ENCODE peak calls at places on chromosomes 1 and 21, in eight cellular contexts. One of them, this sample, is unnamed.

GRCh38 chr1:233509596-233509995 is 104.3 kb upstream of the KCNK1 start:
- DNase-seq in body of pancreas: no peak
- DNase-seq in foreskin fibroblast: no peak
- DNase-seq in DND-41: no peak
- DNase-seq in NB4: no peak
- DNase-seq in fibroblast of the aortic adventitia: no peak
- DNase-seq in GM12865: no peak
- DNase-seq in thoracic aorta: no peak
- DNase-seq in this sample: no peak

GRCh38 chr1:4072754-4073153 is 172.7 kb upstream of the C1orf174 start:
- DNase-seq in body of pancreas: no peak
- DNase-seq in foreskin fibroblast: no peak
- DNase-seq in DND-41: no peak
- DNase-seq in NB4: no peak
- DNase-seq in fibroblast of the aortic adventitia: no peak
- DNase-seq in GM12865: no peak
- DNase-seq in thoracic aorta: no peak
- DNase-seq in this sample: no peak

GRCh38 chr1:39082140-39082799 is 56.1 kb downstream of the NDUFS5 start:
- DNase-seq in body of pancreas: no peak
- DNase-seq in foreskin fibroblast: no peak
- DNase-seq in DND-41: no peak
- DNase-seq in NB4: no peak
- DNase-seq in fibroblast of the aortic adventitia: no peak
- DNase-seq in GM12865: no peak
- DNase-seq in thoracic aorta: no peak
- DNase-seq in this sample: no peak

GRCh38 chr21:27400045-27400444 is 433.2 kb upstream of the ADAMTS5 start:
- DNase-seq in body of pancreas: no peak
- DNase-seq in foreskin fibroblast: no peak
- DNase-seq in DND-41: no peak
- DNase-seq in NB4: no peak
- DNase-seq in fibroblast of the aortic adventitia: no peak
- DNase-seq in GM12865: no peak
- DNase-seq in thoracic aorta: no peak
- DNase-seq in this sample: no peak

GRCh38 chr1:154386643-154387352 is 18.3 kb upstream of the IL6R start:
- DNase-seq in body of pancreas: no peak
- DNase-seq in foreskin fibroblast: no peak
- DNase-seq in DND-41: no peak
- DNase-seq in NB4: no peak
- DNase-seq in fibroblast of the aortic adventitia: no peak
- DNase-seq in GM12865: peak
- DNase-seq in thoracic aorta: no peak
- DNase-seq in this sample: peak

GRCh38 chr1:41003640-41004220 is 17.8 kb downstream of the SLFNL1 start:
- DNase-seq in body of pancreas: peak
- DNase-seq in foreskin fibroblast: peak
- DNase-seq in DND-41: peak
- DNase-seq in NB4: peak
- DNase-seq in fibroblast of the aortic adventitia: peak
- DNase-seq in GM12865: peak
- DNase-seq in thoracic aorta: peak
- DNase-seq in this sample: peak

GRCh38 chr1:49098866-49099265 is 322.2 kb upstream of the BEND5 start:
- DNase-seq in body of pancreas: no peak
- DNase-seq in foreskin fibroblast: no peak
- DNase-seq in DND-41: no peak
- DNase-seq in NB4: no peak
- DNase-seq in fibroblast of the aortic adventitia: no peak
- DNase-seq in GM12865: no peak
- DNase-seq in thoracic aorta: no peak
- DNase-seq in this sample: no peak

GRCh38 chr1:244988521-244988920 is 124.2 kb upstream of the HNRNPU start:
- DNase-seq in body of pancreas: no peak
- DNase-seq in foreskin fibroblast: no peak
- DNase-seq in DND-41: no peak
- DNase-seq in NB4: no peak
- DNase-seq in fibroblast of the aortic adventitia: no peak
- DNase-seq in GM12865: no peak
- DNase-seq in thoracic aorta: no peak
- DNase-seq in this sample: no peak

GRCh38 chr1:1204998-1205768 is 1.2 kb downstream of the TNFRSF18 start:
- DNase-seq in body of pancreas: no peak
- DNase-seq in foreskin fibroblast: no peak
- DNase-seq in DND-41: no peak
- DNase-seq in NB4: peak
- DNase-seq in fibroblast of the aortic adventitia: no peak
- DNase-seq in GM12865: no peak
- DNase-seq in thoracic aorta: no peak
- DNase-seq in this sample: peak

GRCh38 chr1:25556791-25557476 is 13.5 kb downstream of the LDLRAP1 start:
- DNase-seq in body of pancreas: peak
- DNase-seq in foreskin fibroblast: no peak
- DNase-seq in DND-41: peak
- DNase-seq in NB4: peak
- DNase-seq in fibroblast of the aortic adventitia: peak
- DNase-seq in GM12865: peak
- DNase-seq in thoracic aorta: no peak
- DNase-seq in this sample: peak

GRCh38 chr1:33561576-33561975 is 89.1 kb downstream of the ZSCAN20 start:
- DNase-seq in body of pancreas: no peak
- DNase-seq in foreskin fibroblast: no peak
- DNase-seq in DND-41: no peak
- DNase-seq in NB4: no peak
- DNase-seq in fibroblast of the aortic adventitia: no peak
- DNase-seq in GM12865: no peak
- DNase-seq in thoracic aorta: no peak
- DNase-seq in this sample: no peak

GRCh38 chr21:45269861-45270260 is 17.8 kb downstream of the POFUT2 start:
- DNase-seq in body of pancreas: no peak
- DNase-seq in foreskin fibroblast: no peak
- DNase-seq in DND-41: no peak
- DNase-seq in NB4: no peak
- DNase-seq in fibroblast of the aortic adventitia: no peak
- DNase-seq in GM12865: no peak
- DNase-seq in thoracic aorta: no peak
- DNase-seq in this sample: no peak

GRCh38 chr1:206116873-206117150 is 376 bp downstream of the AVPR1B start:
- DNase-seq in body of pancreas: no peak
- DNase-seq in foreskin fibroblast: no peak
- DNase-seq in DND-41: no peak
- DNase-seq in NB4: no peak
- DNase-seq in fibroblast of the aortic adventitia: no peak
- DNase-seq in GM12865: no peak
- DNase-seq in thoracic aorta: no peak
- DNase-seq in this sample: no peak

GRCh38 chr1:206116191-206116872 is 856 bp downstream of the AVPR1B start:
- DNase-seq in body of pancreas: no peak
- DNase-seq in foreskin fibroblast: no peak
- DNase-seq in DND-41: no peak
- DNase-seq in NB4: no peak
- DNase-seq in fibroblast of the aortic adventitia: no peak
- DNase-seq in GM12865: no peak
- DNase-seq in thoracic aorta: no peak
- DNase-seq in this sample: no peak

GRCh38 chr1:206115791-206116190 is 1.4 kb downstream of the AVPR1B start:
- DNase-seq in body of pancreas: no peak
- DNase-seq in foreskin fibroblast: no peak
- DNase-seq in DND-41: no peak
- DNase-seq in NB4: no peak
- DNase-seq in fibroblast of the aortic adventitia: no peak
- DNase-seq in GM12865: no peak
- DNase-seq in thoracic aorta: no peak
- DNase-seq in this sample: no peak

GRCh38 chr1:206114692-206115430 is 2.3 kb downstream of the AVPR1B start:
- DNase-seq in body of pancreas: no peak
- DNase-seq in foreskin fibroblast: no peak
- DNase-seq in DND-41: no peak
- DNase-seq in NB4: no peak
- DNase-seq in fibroblast of the aortic adventitia: peak
- DNase-seq in GM12865: no peak
- DNase-seq in thoracic aorta: no peak
- DNase-seq in this sample: no peak

DNA sequence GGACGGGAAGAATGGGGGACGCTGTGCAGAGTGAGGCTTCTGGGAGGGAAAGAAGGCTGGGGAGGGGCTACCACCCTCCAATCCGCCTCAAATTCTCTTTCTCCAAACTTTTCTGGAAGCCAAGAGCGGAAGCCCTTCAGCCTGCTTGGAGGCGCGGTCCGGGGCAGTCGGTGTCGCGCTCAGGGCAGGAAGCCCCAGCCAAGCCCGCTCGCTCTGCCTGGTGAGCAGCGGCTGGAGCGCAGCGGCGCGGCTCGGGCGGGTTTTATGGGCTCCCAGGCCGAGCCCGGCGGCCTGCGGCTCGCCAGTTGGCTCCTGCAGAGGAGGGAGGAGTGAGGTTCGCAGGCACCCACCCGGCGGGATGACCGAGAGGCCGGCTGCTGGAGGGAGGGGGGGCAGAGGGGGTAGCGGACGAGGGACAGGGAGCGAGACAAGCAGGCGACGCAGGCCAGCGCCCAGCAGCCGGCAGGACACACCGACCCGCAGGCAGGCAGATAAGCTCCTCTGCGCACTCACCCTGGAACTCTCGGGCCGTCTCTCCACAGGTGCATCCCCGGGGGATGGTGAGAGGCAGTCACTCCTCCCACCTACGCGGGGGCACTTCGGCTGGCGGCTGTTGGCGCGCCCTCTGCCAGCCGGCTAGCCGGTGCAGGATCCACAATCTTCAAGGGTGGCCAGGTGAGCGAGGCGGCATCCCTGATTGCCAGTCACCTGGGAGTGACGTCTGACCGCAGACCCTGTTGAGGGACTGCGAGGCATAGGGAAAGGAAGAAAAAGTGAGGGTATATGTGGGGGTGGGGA is at the start of gene AVPR1B:
- DNase-seq in body of pancreas: peak
- DNase-seq in foreskin fibroblast: peak
- DNase-seq in DND-41: no peak
- DNase-seq in NB4: peak
- DNase-seq in fibroblast of the aortic adventitia: peak
- DNase-seq in GM12865: no peak
- DNase-seq in thoracic aorta: no peak
- DNase-seq in this sample: peak
- TF ChIP-seq CTCF in body of pancreas: no peak
- TF ChIP-seq CTCF in foreskin fibroblast: no peak
- TF ChIP-seq CTCF in DND-41: no peak
- TF ChIP-seq CTCF in NB4: no peak
- TF ChIP-seq CTCF in fibroblast of the aortic adventitia: no peak
- TF ChIP-seq CTCF in GM12865: no peak
- TF ChIP-seq CTCF in thoracic aorta: no peak
- TF ChIP-seq CTCF in this sample: no peak

GRCh38 chr1:17136145-17136544 is 16.9 kb upstream of the PADI2 start:
- DNase-seq in body of pancreas: no peak
- DNase-seq in foreskin fibroblast: no peak
- DNase-seq in DND-41: no peak
- DNase-seq in NB4: no peak
- DNase-seq in fibroblast of the aortic adventitia: no peak
- DNase-seq in GM12865: no peak
- DNase-seq in thoracic aorta: no peak
- DNase-seq in this sample: no peak
- TF ChIP-seq CTCF in body of pancreas: no peak
- TF ChIP-seq CTCF in foreskin fibroblast: no peak
- TF ChIP-seq CTCF in DND-41: no peak
- TF ChIP-seq CTCF in NB4: no peak
- TF ChIP-seq CTCF in fibroblast of the aortic adventitia: no peak
- TF ChIP-seq CTCF in GM12865: no peak
- TF ChIP-seq CTCF in thoracic aorta: no peak
- TF ChIP-seq CTCF in this sample: no peak

DNA sequence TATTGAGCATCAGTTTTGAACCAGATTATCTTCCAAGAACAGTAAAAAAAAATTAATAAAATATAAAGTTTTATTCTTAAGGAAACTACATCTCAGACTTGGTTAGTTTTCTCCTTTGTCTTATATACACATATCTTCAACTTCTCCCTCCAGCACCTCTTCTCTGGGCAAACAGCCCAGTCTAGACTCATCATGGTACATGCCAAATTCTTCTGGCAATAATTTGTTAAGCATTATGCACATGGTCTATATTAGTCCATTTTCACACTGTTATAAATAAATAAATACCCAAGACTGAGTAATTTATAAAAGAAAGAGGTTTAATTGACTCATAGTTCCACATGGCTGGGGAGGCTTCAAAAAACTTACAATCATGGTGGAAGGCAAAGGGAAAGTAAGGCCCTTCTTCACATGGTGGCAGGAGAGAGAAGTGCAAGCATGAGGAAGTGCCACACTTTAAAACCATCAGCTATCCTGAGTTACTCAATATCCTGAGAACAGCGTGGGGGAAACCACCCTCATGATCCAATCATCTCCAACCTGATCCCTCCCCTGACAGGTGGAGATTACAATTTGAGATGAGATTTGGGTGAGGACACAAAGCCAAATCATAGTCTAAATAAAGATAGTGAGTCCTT is 108.7 kb upstream of the RNPC3 start:
- DNase-seq in body of pancreas: no peak
- DNase-seq in foreskin fibroblast: peak
- DNase-seq in DND-41: no peak
- DNase-seq in NB4: peak
- DNase-seq in fibroblast of the aortic adventitia: peak
- DNase-seq in GM12865: no peak
- DNase-seq in thoracic aorta: no peak
- DNase-seq in this sample: no peak
- TF ChIP-seq CTCF in body of pancreas: no peak
- TF ChIP-seq CTCF in foreskin fibroblast: no peak
- TF ChIP-seq CTCF in DND-41: no peak
- TF ChIP-seq CTCF in NB4: no peak
- TF ChIP-seq CTCF in fibroblast of the aortic adventitia: no peak
- TF ChIP-seq CTCF in GM12865: no peak
- TF ChIP-seq CTCF in thoracic aorta: no peak
- TF ChIP-seq CTCF in this sample: no peak

GRCh38 chr1:21321963-21322680 is 31.9 kb upstream of the ECE1 start:
- DNase-seq in body of pancreas: no peak
- DNase-seq in foreskin fibroblast: no peak
- DNase-seq in DND-41: no peak
- DNase-seq in NB4: no peak
- DNase-seq in fibroblast of the aortic adventitia: no peak
- DNase-seq in GM12865: no peak
- DNase-seq in thoracic aorta: no peak
- DNase-seq in this sample: no peak

GRCh38 chr1:21320410-21321107 is 30.3 kb upstream of the ECE1 start:
- DNase-seq in body of pancreas: no peak
- DNase-seq in foreskin fibroblast: no peak
- DNase-seq in DND-41: no peak
- DNase-seq in NB4: no peak
- DNase-seq in fibroblast of the aortic adventitia: peak
- DNase-seq in GM12865: no peak
- DNase-seq in thoracic aorta: no peak
- DNase-seq in this sample: no peak

GRCh38 chr1:21324368-21325137 is 34.3 kb upstream of the ECE1 start:
- DNase-seq in body of pancreas: peak
- DNase-seq in foreskin fibroblast: peak
- DNase-seq in DND-41: peak
- DNase-seq in NB4: peak
- DNase-seq in fibroblast of the aortic adventitia: peak
- DNase-seq in GM12865: peak
- DNase-seq in thoracic aorta: peak
- DNase-seq in this sample: peak

GRCh38 chr1:21323091-21323490 is 32.8 kb upstream of the ECE1 start:
- DNase-seq in body of pancreas: no peak
- DNase-seq in foreskin fibroblast: peak
- DNase-seq in DND-41: no peak
- DNase-seq in NB4: no peak
- DNase-seq in fibroblast of the aortic adventitia: peak
- DNase-seq in GM12865: no peak
- DNase-seq in thoracic aorta: no peak
- DNase-seq in this sample: no peak

GRCh38 chr1:21322681-21323016 is 32.4 kb upstream of the ECE1 start:
- DNase-seq in body of pancreas: no peak
- DNase-seq in foreskin fibroblast: no peak
- DNase-seq in DND-41: no peak
- DNase-seq in NB4: no peak
- DNase-seq in fibroblast of the aortic adventitia: no peak
- DNase-seq in GM12865: no peak
- DNase-seq in thoracic aorta: no peak
- DNase-seq in this sample: no peak
- TF ChIP-seq CTCF in body of pancreas: no peak
- TF ChIP-seq CTCF in foreskin fibroblast: no peak
- TF ChIP-seq CTCF in DND-41: no peak
- TF ChIP-seq CTCF in NB4: no peak
- TF ChIP-seq CTCF in fibroblast of the aortic adventitia: no peak
- TF ChIP-seq CTCF in GM12865: no peak
- TF ChIP-seq CTCF in thoracic aorta: no peak
- TF ChIP-seq CTCF in this sample: no peak